ENCODE peak calls at places on chromosomes 5 and 9, in eight cellular contexts. One of them, this sample, is unnamed.
A peak's percentile ranks its signal among the peaks of the same experiment; 100 is the strongest.

GRCh38 chr9:75146229-75146628 is 57.9 kb downstream of the OSTF1 start:
- DNase-seq in CD4-positive, alpha-beta memory T cell: no peak
- DNase-seq in fibroblast of lung: peak; percentile 36
- DNase-seq in AG04450: peak; percentile 4
- DNase-seq in psoas muscle: no peak
- DNase-seq in upper lobe of right lung: no peak
- DNase-seq in sigmoid colon: no peak
- DNase-seq in A549: no peak
- DNase-seq in this sample: no peak

GRCh38 chr5:133913413-133914155 is 54.8 kb downstream of the C5orf15 start:
- DNase-seq in AG04450: no peak
- DNase-seq in upper lobe of right lung: no peak
- DNase-seq in fibroblast of lung: no peak
- DNase-seq in CD4-positive, alpha-beta memory T cell: no peak
- DNase-seq in psoas muscle: no peak
- DNase-seq in sigmoid colon: no peak
- DNase-seq in A549: no peak
- DNase-seq in this sample: no peak

GRCh38 chr9:128903871-128904371 is 16.9 kb upstream of the PHYHD1 start:
- DNase-seq in fibroblast of lung: peak; percentile 32
- DNase-seq in AG04450: no peak
- DNase-seq in CD4-positive, alpha-beta memory T cell: no peak
- DNase-seq in A549: no peak
- DNase-seq in sigmoid colon: no peak
- DNase-seq in upper lobe of right lung: no peak
- DNase-seq in psoas muscle: no peak
- DNase-seq in this sample: no peak

GRCh38 chr5:126438267-126438666 is 15.1 kb downstream of the GRAMD2B start:
- DNase-seq in fibroblast of lung: no peak
- DNase-seq in AG04450: no peak
- DNase-seq in sigmoid colon: no peak
- DNase-seq in psoas muscle: no peak
- DNase-seq in upper lobe of right lung: no peak
- DNase-seq in A549: no peak
- DNase-seq in CD4-positive, alpha-beta memory T cell: no peak
- DNase-seq in this sample: no peak

GRCh38 chr9:19498015-19498414 is 89.2 kb downstream of the ACER2 start:
- DNase-seq in psoas muscle: no peak
- DNase-seq in fibroblast of lung: peak; percentile 81
- DNase-seq in AG04450: no peak
- DNase-seq in A549: no peak
- DNase-seq in sigmoid colon: no peak
- DNase-seq in CD4-positive, alpha-beta memory T cell: no peak
- DNase-seq in upper lobe of right lung: no peak
- DNase-seq in this sample: no peak

GRCh38 chr9:23587433-23587832 is 238.6 kb downstream of the ELAVL2 start:
- DNase-seq in sigmoid colon: peak; percentile 64
- DNase-seq in psoas muscle: peak; percentile 86
- DNase-seq in CD4-positive, alpha-beta memory T cell: no peak
- DNase-seq in upper lobe of right lung: no peak
- DNase-seq in fibroblast of lung: no peak
- DNase-seq in A549: no peak
- DNase-seq in AG04450: no peak
- DNase-seq in this sample: peak; percentile 67

GRCh38 chr9:80197661-80198060 is 625.9 kb downstream of the TLE4 start:
- DNase-seq in AG04450: peak; percentile 33
- DNase-seq in A549: no peak
- DNase-seq in sigmoid colon: no peak
- DNase-seq in psoas muscle: no peak
- DNase-seq in fibroblast of lung: peak; percentile 25
- DNase-seq in CD4-positive, alpha-beta memory T cell: no peak
- DNase-seq in upper lobe of right lung: no peak
- DNase-seq in this sample: no peak

GRCh38 chr5:40481226-40481625 is 198.5 kb upstream of the PTGER4 start:
- DNase-seq in sigmoid colon: no peak
- DNase-seq in psoas muscle: no peak
- DNase-seq in upper lobe of right lung: no peak
- DNase-seq in CD4-positive, alpha-beta memory T cell: no peak
- DNase-seq in AG04450: no peak
- DNase-seq in A549: no peak
- DNase-seq in fibroblast of lung: no peak
- DNase-seq in this sample: no peak

GRCh38 chr9:85248514-85249312 is 493.0 kb downstream of the AGTPBP1 start:
- DNase-seq in CD4-positive, alpha-beta memory T cell: no peak
- DNase-seq in upper lobe of right lung: no peak
- DNase-seq in fibroblast of lung: no peak
- DNase-seq in psoas muscle: no peak
- DNase-seq in A549: peak; percentile 10
- DNase-seq in sigmoid colon: no peak
- DNase-seq in AG04450: no peak
- DNase-seq in this sample: no peak

GRCh38 chr9:129206921-129207320 is 28.9 kb upstream of the IER5L start:
- DNase-seq in sigmoid colon: no peak
- DNase-seq in A549: no peak
- DNase-seq in fibroblast of lung: no peak
- DNase-seq in CD4-positive, alpha-beta memory T cell: peak; percentile 21
- DNase-seq in AG04450: no peak
- DNase-seq in upper lobe of right lung: no peak
- DNase-seq in psoas muscle: no peak
- DNase-seq in this sample: no peak

GRCh38 chr5:170467000-170467707 is 36.7 kb upstream of the KCNIP1 start:
- DNase-seq in upper lobe of right lung: no peak
- DNase-seq in sigmoid colon: no peak
- DNase-seq in AG04450: peak; percentile 65
- DNase-seq in psoas muscle: no peak
- DNase-seq in A549: peak; percentile 63
- DNase-seq in fibroblast of lung: peak; percentile 81
- DNase-seq in CD4-positive, alpha-beta memory T cell: no peak
- DNase-seq in this sample: no peak

GRCh38 chr9:93020785-93021670 is 37.5 kb upstream of the SUSD3 start:
- DNase-seq in psoas muscle: no peak
- DNase-seq in upper lobe of right lung: peak; percentile 48
- DNase-seq in AG04450: no peak
- DNase-seq in fibroblast of lung: no peak
- DNase-seq in A549: no peak
- DNase-seq in CD4-positive, alpha-beta memory T cell: peak; percentile 36
- DNase-seq in sigmoid colon: peak; percentile 48
- DNase-seq in this sample: peak; percentile 59

GRCh38 chr9:4861145-4861544 is 68.4 kb downstream of the RCL1 start:
- DNase-seq in A549: no peak
- DNase-seq in fibroblast of lung: no peak
- DNase-seq in upper lobe of right lung: no peak
- DNase-seq in AG04450: no peak
- DNase-seq in CD4-positive, alpha-beta memory T cell: no peak
- DNase-seq in sigmoid colon: no peak
- DNase-seq in psoas muscle: no peak
- DNase-seq in this sample: no peak

GRCh38 chr9:87498046-87498815 is 564 bp downstream of the DAPK1 start:
- DNase-seq in A549: peak; percentile 57
- DNase-seq in psoas muscle: peak; percentile 66
- DNase-seq in upper lobe of right lung: peak; percentile 87
- DNase-seq in sigmoid colon: peak; percentile 78
- DNase-seq in fibroblast of lung: peak; percentile 27
- DNase-seq in AG04450: no peak
- DNase-seq in CD4-positive, alpha-beta memory T cell: no peak
- DNase-seq in this sample: no peak

GRCh38 chr5:174897281-174897950 is 173.0 kb downstream of the MSX2 start:
- DNase-seq in sigmoid colon: no peak
- DNase-seq in upper lobe of right lung: no peak
- DNase-seq in A549: no peak
- DNase-seq in CD4-positive, alpha-beta memory T cell: no peak
- DNase-seq in psoas muscle: no peak
- DNase-seq in AG04450: no peak
- DNase-seq in fibroblast of lung: no peak
- DNase-seq in this sample: no peak

GRCh38 chr5:174903333-174903732 is 179.0 kb downstream of the MSX2 start:
- DNase-seq in psoas muscle: no peak
- DNase-seq in A549: peak; percentile 20
- DNase-seq in sigmoid colon: no peak
- DNase-seq in CD4-positive, alpha-beta memory T cell: no peak
- DNase-seq in upper lobe of right lung: no peak
- DNase-seq in AG04450: no peak
- DNase-seq in fibroblast of lung: no peak
- DNase-seq in this sample: no peak

GRCh38 chr5:174895360-174895759 is 171.0 kb downstream of the MSX2 start:
- DNase-seq in CD4-positive, alpha-beta memory T cell: no peak
- DNase-seq in A549: no peak
- DNase-seq in sigmoid colon: no peak
- DNase-seq in fibroblast of lung: no peak
- DNase-seq in psoas muscle: no peak
- DNase-seq in upper lobe of right lung: no peak
- DNase-seq in AG04450: no peak
- DNase-seq in this sample: no peak

GRCh38 chr5:174900176-174900692 is 175.9 kb downstream of the MSX2 start:
- DNase-seq in upper lobe of right lung: no peak
- DNase-seq in AG04450: no peak
- DNase-seq in sigmoid colon: no peak
- DNase-seq in A549: no peak
- DNase-seq in fibroblast of lung: no peak
- DNase-seq in CD4-positive, alpha-beta memory T cell: no peak
- DNase-seq in psoas muscle: no peak
- DNase-seq in this sample: no peak

GRCh38 chr5:174901336-174901735 is 177.0 kb downstream of the MSX2 start:
- DNase-seq in sigmoid colon: no peak
- DNase-seq in psoas muscle: no peak
- DNase-seq in upper lobe of right lung: no peak
- DNase-seq in CD4-positive, alpha-beta memory T cell: no peak
- DNase-seq in AG04450: no peak
- DNase-seq in fibroblast of lung: no peak
- DNase-seq in A549: no peak
- DNase-seq in this sample: no peak
- H3K4me3 ChIP-seq in sigmoid colon: no peak overlapping the region
- H3K4me3 ChIP-seq in psoas muscle: no peak overlapping the region
- H3K4me3 ChIP-seq in upper lobe of right lung: no peak overlapping the region
- H3K4me3 ChIP-seq in CD4-positive, alpha-beta memory T cell: no peak overlapping the region
- H3K4me3 ChIP-seq in AG04450: no peak overlapping the region
- H3K4me3 ChIP-seq in fibroblast of lung: no peak overlapping the region
- H3K4me3 ChIP-seq in A549: no peak overlapping the region
- H3K4me3 ChIP-seq in this sample: no peak overlapping the region

GRCh38 chr5:141841781-141842180 is 36.4 kb downstream of the PCDH1 start:
- DNase-seq in psoas muscle: no peak
- DNase-seq in CD4-positive, alpha-beta memory T cell: no peak
- DNase-seq in A549: no peak
- DNase-seq in AG04450: no peak
- DNase-seq in upper lobe of right lung: peak; percentile 89
- DNase-seq in sigmoid colon: no peak
- DNase-seq in fibroblast of lung: no peak
- DNase-seq in this sample: peak; percentile 77

GRCh38 chr5:141840295-141840812 is 37.9 kb downstream of the PCDH1 start:
- DNase-seq in fibroblast of lung: no peak
- DNase-seq in AG04450: no peak
- DNase-seq in CD4-positive, alpha-beta memory T cell: no peak
- DNase-seq in upper lobe of right lung: no peak
- DNase-seq in A549: no peak
- DNase-seq in sigmoid colon: no peak
- DNase-seq in psoas muscle: no peak
- DNase-seq in this sample: no peak

GRCh38 chr5:141843156-141843927 is 34.9 kb downstream of the PCDH1 start:
- DNase-seq in psoas muscle: no peak
- DNase-seq in CD4-positive, alpha-beta memory T cell: no peak
- DNase-seq in AG04450: no peak
- DNase-seq in fibroblast of lung: no peak
- DNase-seq in upper lobe of right lung: no peak
- DNase-seq in sigmoid colon: no peak
- DNase-seq in A549: no peak
- DNase-seq in this sample: no peak

GRCh38 chr5:141840826-141841360 is 37.3 kb downstream of the PCDH1 start:
- DNase-seq in psoas muscle: no peak
- DNase-seq in CD4-positive, alpha-beta memory T cell: no peak
- DNase-seq in upper lobe of right lung: no peak
- DNase-seq in A549: no peak
- DNase-seq in AG04450: no peak
- DNase-seq in sigmoid colon: no peak
- DNase-seq in fibroblast of lung: no peak
- DNase-seq in this sample: no peak

DNA sequence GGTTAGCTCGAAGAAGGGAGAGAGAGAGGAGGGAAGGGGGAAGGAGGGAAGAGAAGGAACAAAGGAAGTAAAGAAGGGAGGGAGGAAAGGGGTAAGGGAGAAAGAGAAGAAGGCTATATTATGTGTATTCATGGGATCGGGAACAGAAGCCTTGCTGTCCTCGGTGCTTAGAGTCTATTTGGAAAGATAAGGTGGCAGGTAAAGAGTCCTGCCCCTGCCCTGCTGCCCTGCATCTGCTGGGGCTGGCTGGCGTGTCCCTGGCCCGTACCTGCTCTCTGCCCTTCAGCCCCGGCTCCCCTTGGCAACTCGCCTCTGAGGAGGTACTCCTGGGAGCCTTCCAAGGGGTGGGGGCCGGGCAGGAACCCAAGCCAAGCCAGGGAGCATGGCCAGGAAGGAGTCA is 36.8 kb downstream of the PCDH1 start:
- DNase-seq in CD4-positive, alpha-beta memory T cell: no peak
- DNase-seq in fibroblast of lung: no peak
- DNase-seq in sigmoid colon: no peak
- DNase-seq in A549: no peak
- DNase-seq in AG04450: no peak
- DNase-seq in upper lobe of right lung: peak; percentile 88
- DNase-seq in psoas muscle: no peak
- DNase-seq in this sample: no peak
- H3K27ac ChIP-seq in CD4-positive, alpha-beta memory T cell: no peak overlapping the region
- H3K27ac ChIP-seq in fibroblast of lung: no peak overlapping the region
- H3K27ac ChIP-seq in sigmoid colon: peak overlapping the region; percentile 37
- H3K27ac ChIP-seq in A549: no peak overlapping the region
- H3K27ac ChIP-seq in AG04450: no peak overlapping the region
- H3K27ac ChIP-seq in upper lobe of right lung: peak overlapping the region; percentile 56
- H3K27ac ChIP-seq in psoas muscle: peak overlapping the region; percentile 53
- H3K27ac ChIP-seq in this sample: peak overlapping the region; percentile 66

DNA sequence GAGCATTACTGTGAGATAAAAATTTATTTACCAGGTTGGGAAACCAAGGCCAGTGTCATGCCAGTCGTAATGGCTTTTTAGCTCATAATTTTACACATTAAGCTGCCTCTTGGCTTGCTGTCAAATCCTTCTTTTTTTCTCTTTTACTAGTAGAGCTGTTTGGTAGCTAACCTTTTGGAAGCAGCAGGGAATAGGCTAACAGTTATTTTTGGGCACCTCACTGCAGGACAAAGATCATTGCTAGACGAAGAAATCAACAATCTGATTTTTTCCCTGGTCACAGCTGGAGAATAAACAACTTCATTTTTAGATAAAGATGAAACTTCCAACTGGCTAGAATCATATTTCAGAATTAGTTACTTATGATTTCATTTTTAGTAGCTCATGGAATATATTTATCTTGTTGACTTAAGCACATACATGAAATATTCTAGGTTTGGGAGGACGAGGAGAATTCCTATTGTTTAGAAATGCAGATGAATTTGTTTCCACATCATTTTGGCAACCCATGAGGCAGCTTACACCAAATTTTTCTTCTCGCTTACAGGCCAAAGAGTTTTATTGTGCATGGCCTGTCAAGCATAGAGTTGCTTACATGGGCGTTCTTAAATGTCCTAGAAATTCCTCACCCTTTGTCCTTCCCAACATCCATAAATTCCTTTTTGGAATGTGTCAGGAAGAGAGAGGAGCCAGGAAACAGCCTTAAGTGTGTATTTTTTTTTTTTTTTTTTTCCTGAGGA is 19.6 kb downstream of the TNC start:
- DNase-seq in AG04450: no peak
- DNase-seq in upper lobe of right lung: no peak
- DNase-seq in sigmoid colon: peak; percentile 72
- DNase-seq in CD4-positive, alpha-beta memory T cell: no peak
- DNase-seq in A549: no peak
- DNase-seq in psoas muscle: no peak
- DNase-seq in fibroblast of lung: peak; percentile 23
- DNase-seq in this sample: no peak
- H3K4me3 ChIP-seq in AG04450: no peak overlapping the region
- H3K4me3 ChIP-seq in upper lobe of right lung: no peak overlapping the region
- H3K4me3 ChIP-seq in sigmoid colon: no peak overlapping the region
- H3K4me3 ChIP-seq in CD4-positive, alpha-beta memory T cell: no peak overlapping the region
- H3K4me3 ChIP-seq in A549: no peak overlapping the region
- H3K4me3 ChIP-seq in psoas muscle: no peak overlapping the region
- H3K4me3 ChIP-seq in fibroblast of lung: no peak overlapping the region
- H3K4me3 ChIP-seq in this sample: no peak overlapping the region

GRCh38 chr9:112203536-112203935 is 28.4 kb upstream of the SUSD1 start:
- DNase-seq in CD4-positive, alpha-beta memory T cell: no peak
- DNase-seq in AG04450: no peak
- DNase-seq in upper lobe of right lung: no peak
- DNase-seq in A549: no peak
- DNase-seq in sigmoid colon: no peak
- DNase-seq in fibroblast of lung: peak; percentile 37
- DNase-seq in psoas muscle: no peak
- DNase-seq in this sample: no peak
- H3K27ac ChIP-seq in CD4-positive, alpha-beta memory T cell: no peak overlapping the region
- H3K27ac ChIP-seq in AG04450: no peak overlapping the region
- H3K27ac ChIP-seq in upper lobe of right lung: no peak overlapping the region
- H3K27ac ChIP-seq in A549: no peak overlapping the region
- H3K27ac ChIP-seq in sigmoid colon: no peak overlapping the region
- H3K27ac ChIP-seq in fibroblast of lung: no peak overlapping the region
- H3K27ac ChIP-seq in psoas muscle: no peak overlapping the region
- H3K27ac ChIP-seq in this sample: no peak overlapping the region

This sample was measured in tibial artery.